ENCODE peak calls at places on chromosomes 5 and 9, in six cellular contexts. P is GM04504; X is endodermal cell; S is GF-D8; H is HT1080; Y is stimulated activated CD8-positive, alpha-beta memory T cell treated with anti-CD3 and anti-CD28 coated beads, Interleukin-4, amount 100 ng/mL, for 48 hours. I is an unnamed sample.
A peak's percentile ranks its signal among the peaks of the same experiment; 100 is the strongest.

GRCh38 chr9:127980056-127980705 is 608 bp downstream of the EEIG1 start:
- DNase-seq in P (no peak), X (peak; percentile 81), S (no peak), H (no peak), Y (peak; percentile 59), I (no peak)

GRCh38 chr5:179422840-179423523 is 77.7 kb upstream of the ADAMTS2 start:
- DNase-seq in P (no peak), X (peak; percentile 37), S (no peak), H (no peak), Y (no peak), I (no peak)

GRCh38 chr5:134255418-134256150 is 29.7 kb upstream of the PPP2CA start:
- DNase-seq in P (no peak), X (no peak), S (no peak), H (peak; percentile 80), Y (no peak), I (peak; percentile 60)

GRCh38 chr5:136021016-136021405 is 7.8 kb upstream of the TGFBI start:
- DNase-seq in P (no peak), X (peak; percentile 35), S (no peak), H (peak; percentile 67), Y (no peak), I (peak; percentile 75)

GRCh38 chr9:79573697-79573976 is 1.9 kb downstream of the TLE4 start:
- DNase-seq in P (no peak), X (no peak), S (no peak), H (no peak), Y (no peak), I (no peak)

GRCh38 chr5:170053896-170054295 is 51.8 kb upstream of the FOXI1 start:
- DNase-seq in P (no peak), X (peak; percentile 14), S (no peak), H (no peak), Y (no peak), I (no peak)

GRCh38 chr9:83291196-83291595 is 228.3 kb upstream of the RASEF start:
- DNase-seq in P (no peak), X (no peak), S (no peak), H (peak; percentile 11), Y (no peak), I (peak; percentile 19)

GRCh38 chr5:95798545-95798944 is 24.0 kb downstream of the GLRX start:
- DNase-seq in P (no peak), X (no peak), S (no peak), H (no peak), Y (no peak), I (no peak)

GRCh38 chr5:37867634-37868033 is 27.8 kb upstream of the GDNF start:
- DNase-seq in P (no peak), X (no peak), S (no peak), H (peak; percentile 13), Y (no peak), I (no peak)

GRCh38 chr9:78038620-78039300 is 7.1 kb upstream of the GNAQ start:
- DNase-seq in P (no peak), X (no peak), S (no peak), H (no peak), Y (no peak), I (no peak)

GRCh38 chr5:97618721-97619120 is 435.7 kb upstream of the RIOK2 start:
- DNase-seq in P (peak; percentile 32), X (no peak), S (no peak), H (no peak), Y (no peak), I (no peak)

GRCh38 chr5:175859916-175860315 is 11.5 kb upstream of the CPLX2 start:
- DNase-seq in P (no peak), X (no peak), S (no peak), H (no peak), Y (no peak), I (no peak)

GRCh38 chr5:90347462-90347861 is 62.1 kb downstream of the CETN3 start:
- DNase-seq in P (no peak), X (no peak), S (no peak), H (no peak), Y (no peak), I (no peak)

GRCh38 chr9:134384811-134385479 is 58.7 kb downstream of the RXRA start:
- DNase-seq in P (no peak), X (no peak), S (no peak), H (peak; percentile 39), Y (no peak), I (peak; percentile 53)

GRCh38 chr9:20490246-20490834 is 132.0 kb downstream of the MLLT3 start:
- DNase-seq in P (no peak), X (peak; percentile 68), S (no peak), H (no peak), Y (no peak), I (no peak)

GRCh38 chr5:74684900-74685851 is at the start of gene HEXB:
- DNase-seq in P (peak; percentile 57), X (peak; percentile 97), S (peak; percentile 9), H (peak; percentile 89), Y (peak; percentile 90), I (peak; percentile 88)

GRCh38 chr5:120678279-120678678 is 214.2 kb downstream of the PRR16 start:
- DNase-seq in P (no peak), X (no peak), S (no peak), H (no peak), Y (no peak), I (no peak)

GRCh38 chr5:113050606-113051391 is 74.2 kb downstream of the DCP2 start:
- DNase-seq in P (peak; percentile 61), X (no peak), S (no peak), H (peak; percentile 88), Y (peak; percentile 34), I (peak; percentile 83)

GRCh38 chr5:42377496-42377895 is 45.7 kb upstream of the GHR start:
- DNase-seq in P (no peak), X (no peak), S (no peak), H (no peak), Y (no peak), I (no peak)

GRCh38 chr5:88298425-88298824 is 29.8 kb upstream of the TMEM161B start:
- DNase-seq in P (peak; percentile 7), X (no peak), S (no peak), H (peak; percentile 26), Y (no peak), I (peak; percentile 4)

GRCh38 chr5:93658044-93658443 is 75.0 kb downstream of the NR2F1 start:
- DNase-seq in P (no peak), X (no peak), S (no peak), H (no peak), Y (no peak), I (no peak)

GRCh38 chr5:16721151-16722102 is 104.6 kb upstream of the RETREG1 start:
- DNase-seq in P (no peak), X (peak; percentile 64), S (no peak), H (no peak), Y (no peak), I (no peak)

GRCh38 chr9:94720846-94721549 is 5.5 kb upstream of the AOPEP start:
- DNase-seq in P (no peak), X (no peak), S (no peak), H (peak; percentile 60), Y (no peak), I (no peak)

GRCh38 chr9:137815256-137816255 is 62.0 kb upstream of the CACNA1B start:
- DNase-seq in P (no peak), X (no peak), S (no peak), H (no peak), Y (no peak), I (no peak)

GRCh38 chr9:69264526-69264925 is 60.5 kb upstream of the ENTREP1 start:
- DNase-seq in P (no peak), X (no peak), S (no peak), H (no peak), Y (no peak), I (no peak)